ENCODE peak calls at places on chromosomes 1 and 21, in four cellular contexts. Z, N, K and R are unnamed samples.
A peak's percentile ranks its signal among the peaks of the same experiment; 100 is the strongest.

GRCh38 chr21:25507522-25507921 is 99.8 kb downstream of the MRPL39 start:
- DNase-seq in Z (no peak), N (no peak), K (no peak), R (no peak)

GRCh38 chr1:199687321-199687720 is 340.2 kb upstream of the NR5A2 start:
- DNase-seq in Z (no peak), N (no peak), K (no peak), R (peak; percentile 13)

GRCh38 chr1:218345673-218346390 is 696 bp downstream of the TGFB2 start:
- DNase-seq in Z (peak; percentile 21), N (peak; percentile 72), K (peak; percentile 51), R (peak; percentile 82)

GRCh38 chr21:14889080-14889805 is 175.6 kb downstream of the NRIP1 start:
- DNase-seq in Z (no peak), N (no peak), K (no peak), R (no peak)

GRCh38 chr1:31762726-31763670 is 1.1 kb downstream of the ADGRB2 start:
- DNase-seq in Z (peak; percentile 59), N (peak; percentile 64), K (peak; percentile 65), R (no peak)

GRCh38 chr21:42971897-42972275 is 2.5 kb upstream of the PKNOX1 start:
- DNase-seq in Z (no peak), N (no peak), K (no peak), R (no peak)

GRCh38 chr1:84303154-84303830 is 1.8 kb downstream of the SAMD13 start:
- DNase-seq in Z (no peak), N (no peak), K (no peak), R (no peak)

GRCh38 chr1:86416343-86416742 is 7.6 kb upstream of the CLCA2 start:
- DNase-seq in Z (no peak), N (peak; percentile 95), K (peak; percentile 74), R (no peak)

GRCh38 chr1:187114788-187115187 is 286.0 kb downstream of the PLA2G4A start:
- DNase-seq in Z (no peak), N (no peak), K (no peak), R (no peak)

GRCh38 chr21:42837421-42838211 is 41.7 kb downstream of the WDR4 start:
- DNase-seq in Z (no peak), N (no peak), K (no peak), R (no peak)